ENCODE peak calls at places on chromosome 15, in five cellular contexts. A is H1, Z is K562, K is HepG2, I is GM12878. U is an unnamed sample.

GRCh38 chr15:71753346-71753745 is 57.0 kb upstream of the NR2E3 start:
- DNase-seq in A (no peak), Z (no peak), K (no peak), I (no peak), U (no peak)

GRCh38 chr15:43911235-43911661 is 84.4 kb downstream of the WDR76 start:
- DNase-seq in A (no peak), Z (no peak), K (no peak), I (no peak), U (no peak)

GRCh38 chr15:64521201-64521600 is 60.8 kb downstream of the ZNF609 start:
- DNase-seq in A (no peak), Z (no peak), K (no peak), I (no peak), U (no peak)

GRCh38 chr15:48719668-48720067 is 74.2 kb upstream of the FBN1 start:
- DNase-seq in A (no peak), Z (peak), K (no peak), I (no peak), U (no peak)

GRCh38 chr15:37220949-37221670 is 120.8 kb upstream of the MEIS2 start:
- DNase-seq in A (no peak), Z (no peak), K (no peak), I (no peak), U (no peak)

GRCh38 chr15:50256188-50257041 is 9.1 kb downstream of the HDC start:
- DNase-seq in A (no peak), Z (peak), K (no peak), I (no peak), U (no peak)

GRCh38 chr15:83653639-83654378 is at the start of gene ADAMTSL3:
- DNase-seq in A (peak), Z (no peak), K (no peak), I (no peak), U (peak)

GRCh38 chr15:58469432-58470353 is 37.9 kb downstream of the LIPC start:
- DNase-seq in A (no peak), Z (peak), K (peak), I (no peak), U (no peak)

GRCh38 chr15:80743189-80743833 is 35.9 kb upstream of the CEMIP start:
- DNase-seq in A (no peak), Z (no peak), K (peak), I (no peak), U (no peak)

DNA sequence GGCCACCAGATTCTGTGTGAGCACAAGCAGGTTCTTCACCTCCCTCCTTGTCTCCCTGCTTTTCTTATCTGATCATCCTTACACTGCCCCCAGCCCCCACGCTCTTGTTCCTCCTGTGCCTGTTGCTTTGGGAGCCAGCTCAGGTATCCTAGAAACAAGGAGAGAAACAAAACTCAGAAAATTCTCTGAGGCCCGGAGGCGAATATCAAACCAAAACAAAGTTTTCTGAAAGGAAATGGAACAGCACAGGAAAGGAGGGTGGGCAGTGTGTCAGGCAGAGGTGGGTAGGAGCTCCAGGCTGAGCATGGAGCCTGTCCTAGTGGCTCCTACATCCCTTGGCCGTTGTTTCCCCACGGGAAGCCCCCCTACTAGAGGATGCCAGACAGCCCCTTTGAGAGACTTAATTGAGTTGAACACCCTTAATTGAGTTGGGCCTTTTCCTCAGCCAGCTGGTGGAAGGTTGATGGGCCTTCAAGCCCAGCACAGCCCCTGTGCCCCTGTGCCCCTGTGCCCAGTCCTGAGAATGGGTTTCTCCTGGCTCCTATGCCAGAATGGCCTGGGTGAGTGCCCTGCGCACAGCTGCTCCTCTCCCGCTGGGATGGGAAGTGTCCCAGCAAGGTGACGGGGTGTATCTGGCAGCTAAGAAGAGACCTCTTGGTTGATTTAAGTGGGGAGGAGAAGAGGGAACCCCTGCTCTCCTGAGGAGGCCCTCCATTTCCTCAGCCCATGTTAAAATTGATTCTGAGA is 22.8 kb upstream of the JMJD7 start:
- DNase-seq in A (no peak), Z (no peak), K (no peak), I (no peak), U (no peak)
- TF ChIP-seq ATF2 in A (no peak), Z (no peak), K (no peak), I (no peak), U (no peak)

GRCh38 chr15:31193291-31193690 is 91.8 kb upstream of the TRPM1 start:
- DNase-seq in A (no peak), Z (no peak), K (no peak), I (no peak), U (no peak)

GRCh38 chr15:31202953-31203352 is 101.4 kb upstream of the TRPM1 start:
- DNase-seq in A (no peak), Z (no peak), K (no peak), I (no peak), U (no peak)

GRCh38 chr15:31200735-31201151 is 99.2 kb upstream of the TRPM1 start:
- DNase-seq in A (no peak), Z (peak), K (peak), I (no peak), U (peak)

GRCh38 chr15:31197497-31198414 is 96.2 kb upstream of the TRPM1 start:
- DNase-seq in A (peak), Z (peak), K (peak), I (peak), U (peak)
- TF ChIP-seq ATF2 in A (no peak), Z (no peak), K (no peak), I (peak), U (no peak)

GRCh38 chr15:99671926-99672701 is 61.1 kb downstream of the LYSMD4 start:
- DNase-seq in A (no peak), Z (no peak), K (no peak), I (no peak), U (no peak)
- TF ChIP-seq ATF2 in A (no peak), Z (no peak), K (no peak), I (no peak), U (no peak)

DNA sequence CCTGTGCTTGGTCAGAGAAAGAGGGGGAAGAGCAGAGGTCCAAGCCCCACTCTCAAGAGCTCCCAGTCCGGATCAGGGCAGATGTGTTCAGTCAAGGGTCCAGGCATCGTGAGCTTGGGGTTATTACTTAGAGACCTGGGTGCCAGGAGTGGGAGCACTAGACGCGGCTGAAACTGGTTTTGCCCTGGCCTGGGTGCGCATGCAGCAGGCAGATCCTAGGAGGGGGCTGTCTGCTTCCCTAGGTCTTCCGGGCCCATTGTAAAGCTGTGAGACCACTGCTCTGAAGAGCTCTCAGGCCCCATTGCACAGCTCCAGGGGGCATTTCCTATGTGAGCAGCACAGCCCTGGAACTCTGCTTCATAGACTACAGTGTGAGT is 204.9 kb upstream of the LINGO1 start:
- DNase-seq in A (no peak), Z (no peak), K (no peak), I (no peak), U (no peak)
- TF ChIP-seq ATF2 in A (no peak), Z (no peak), K (no peak), I (no peak), U (no peak)

DNA sequence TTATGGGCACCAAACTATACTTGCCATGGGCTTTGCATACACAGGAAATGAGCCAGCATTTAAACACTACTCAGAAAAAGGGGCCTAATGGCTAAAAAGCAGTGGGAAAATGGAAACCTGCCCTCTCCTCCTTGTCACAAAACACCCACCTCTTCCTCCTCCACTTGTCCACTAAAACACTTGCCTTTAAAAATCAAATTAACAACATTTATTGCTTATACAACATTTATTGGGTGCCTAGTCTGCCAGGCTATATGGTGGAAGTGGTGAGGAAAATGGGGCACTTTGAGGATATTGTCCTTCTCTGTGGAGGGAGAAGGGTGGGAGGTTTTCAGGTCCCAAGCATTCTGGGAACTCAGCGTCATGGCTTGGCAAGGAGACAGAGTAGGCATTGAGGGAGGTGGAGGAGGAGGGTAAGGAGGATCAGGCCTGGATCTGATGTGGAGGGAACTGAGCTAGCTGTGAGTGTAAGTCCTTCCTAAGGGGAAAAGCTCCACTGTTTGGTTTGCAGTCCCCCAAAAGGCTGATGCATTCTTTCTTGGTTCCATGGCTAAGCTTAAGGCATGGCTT is 161.0 kb downstream of the SLCO3A1 start:
- DNase-seq in A (no peak), Z (no peak), K (no peak), I (no peak), U (no peak)
- TF ChIP-seq ATF2 in A (no peak), Z (no peak), K (no peak), I (no peak), U (no peak)

GRCh38 chr15:95596487-95596886 is 734.0 kb upstream of the NR2F2 start:
- DNase-seq in A (peak), Z (peak), K (no peak), I (no peak), U (peak)
- TF ChIP-seq ATF2 in A (no peak), Z (no peak), K (no peak), I (no peak), U (no peak)

DNA sequence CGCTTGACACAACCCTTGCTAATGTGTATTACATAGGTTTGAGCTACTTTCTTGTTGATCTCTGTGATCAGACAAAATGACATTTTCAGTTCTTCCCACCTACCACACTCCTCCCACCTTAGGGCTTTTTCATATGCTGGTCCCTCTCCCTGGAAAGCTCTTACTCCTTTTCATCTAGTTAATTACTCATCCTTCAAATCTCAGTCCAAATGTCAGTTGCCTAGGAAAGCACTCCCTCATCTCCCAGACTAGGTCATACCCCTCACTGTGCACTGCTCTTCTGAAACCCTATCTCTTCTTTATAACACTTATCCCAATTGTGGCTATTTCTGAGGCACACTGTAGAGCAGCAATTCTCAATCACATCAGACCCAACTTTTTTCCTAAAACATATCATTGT is 7.3 kb downstream of the ZNF106 start:
- DNase-seq in A (no peak), Z (no peak), K (no peak), I (no peak), U (no peak)
- TF ChIP-seq ATF2 in A (no peak), Z (no peak), K (no peak), I (no peak), U (no peak)

GRCh38 chr15:100873029-100873677 is 6.5 kb upstream of the ALDH1A3 start:
- DNase-seq in A (no peak), Z (peak), K (peak), I (peak), U (peak)
- TF ChIP-seq ATF2 in A (no peak), Z (no peak), K (no peak), I (no peak), U (no peak)

DNA sequence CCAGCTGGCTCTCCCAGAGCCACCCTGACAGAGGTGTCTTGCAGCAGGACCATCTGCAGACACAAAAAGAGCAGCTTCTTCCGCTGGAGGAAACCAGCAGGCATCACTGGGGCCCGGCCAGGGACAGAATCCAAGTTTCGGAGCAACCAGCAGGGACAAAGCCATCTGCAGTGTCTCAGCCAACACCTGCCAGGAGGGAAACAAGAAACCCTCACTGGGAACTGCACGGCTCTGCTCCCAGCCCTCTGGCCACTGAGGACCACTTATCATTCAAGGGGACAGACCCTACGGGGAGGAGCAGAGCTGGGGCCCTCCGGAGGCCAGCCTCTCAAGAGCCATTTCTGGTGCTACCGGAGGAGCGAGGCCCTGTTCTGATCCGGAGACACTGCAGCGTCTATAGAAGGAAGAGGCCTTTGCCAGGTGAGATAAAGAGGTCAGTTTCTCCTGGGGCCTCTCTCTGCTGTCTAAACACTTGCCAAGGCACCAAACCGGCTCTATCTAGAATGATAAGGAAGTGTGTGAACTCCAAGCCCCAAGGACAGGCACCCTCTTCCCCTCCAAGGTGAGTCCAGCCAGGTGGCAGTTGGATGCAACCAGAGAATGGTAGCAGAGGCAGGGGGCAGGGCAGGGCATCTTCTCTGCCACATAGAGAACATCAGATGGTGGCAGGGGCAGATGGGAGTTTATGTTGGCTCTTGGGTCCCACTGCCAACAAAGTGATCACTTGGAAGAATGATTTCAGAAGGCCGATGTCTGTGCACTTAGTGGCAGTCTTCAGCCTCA is 89.0 kb downstream of the CHSY1 start:
- DNase-seq in A (no peak), Z (no peak), K (no peak), I (no peak), U (no peak)
- TF ChIP-seq ATF2 in A (no peak), Z (no peak), K (no peak), I (no peak), U (no peak)